ENCODE peak calls at places on chromosomes 16 and 17, in eight cellular contexts. S is heart right ventricle; C is cardiac septum; D is fibroblast of mammary gland; O is stimulated activated CD8-positive, alpha-beta memory T cell treated with anti-CD3 and anti-CD28 coated beads, Interleukin-15, amount 100 ng/mL, for 48 hours; V is PC-3; N is left cardiac atrium; H is T-helper 2 cell. P is an unnamed sample.

GRCh38 chr17:37682007-37682406 is 38.8 kb upstream of the DDX52 start:
- DNase-seq in S (no peak), H (no peak), N (no peak), V (no peak), C (no peak), O (no peak), D (no peak), P (no peak)

GRCh38 chr17:12730931-12731521 is 58.3 kb upstream of the ARHGAP44 start:
- DNase-seq in N (peak), S (peak), V (peak), C (peak), D (peak), H (no peak), O (no peak), P (no peak)

GRCh38 chr16:19400709-19401108 is 17.0 kb upstream of the TMC5 start:
- DNase-seq in H (no peak), D (peak), V (no peak), N (no peak), C (no peak), S (no peak), O (no peak), P (no peak)

GRCh38 chr17:80586464-80587228 is 42.0 kb downstream of the RPTOR start:
- DNase-seq in C (no peak), D (no peak), S (no peak), N (no peak), H (no peak), O (no peak), V (no peak), P (peak)

GRCh38 chr17:61469949-61470348 is 17.7 kb downstream of the TBX4 start:
- DNase-seq in N (no peak), O (no peak), D (no peak), V (no peak), H (no peak), C (peak), S (no peak), P (no peak)

GRCh38 chr16:49663081-49664057 is 192.5 kb downstream of the ZNF423 start:
- DNase-seq in S (peak), D (no peak), H (no peak), C (no peak), V (no peak), N (peak), O (no peak), P (peak)

GRCh38 chr16:3007059-3007956 is 5.4 kb upstream of the CLDN9 start:
- DNase-seq in H (no peak), O (no peak), V (no peak), S (no peak), D (no peak), C (no peak), N (no peak), P (no peak)

GRCh38 chr17:45144199-45145034 is 3.9 kb upstream of the HEXIM1 start:
- DNase-seq in N (peak), C (peak), H (no peak), D (no peak), O (no peak), V (no peak), S (peak), P (no peak)

GRCh38 chr16:3458852-3459361 is 15.4 kb downstream of the NAA60 start:
- DNase-seq in H (peak), C (no peak), V (peak), D (peak), S (no peak), N (no peak), O (no peak), P (no peak)

GRCh38 chr16:4613636-4614570 is 785 bp downstream of the UBALD1 start:
- DNase-seq in S (peak), V (peak), C (no peak), O (no peak), D (peak), H (peak), N (no peak), P (no peak)

GRCh38 chr17:48561894-48562810 is 16.0 kb downstream of the HOXB4 start:
- DNase-seq in O (no peak), V (peak), D (no peak), H (peak), S (no peak), N (no peak), C (no peak), P (no peak)

GRCh38 chr17:47368262-47368661 is 44.5 kb downstream of the EFCAB13 start:
- DNase-seq in N (no peak), D (no peak), H (no peak), O (no peak), S (no peak), C (no peak), V (peak), P (no peak)

GRCh38 chr17:11446316-11446715 is 152.0 kb upstream of the DNAH9 start:
- DNase-seq in C (no peak), O (no peak), D (no peak), V (no peak), H (no peak), N (no peak), S (no peak), P (no peak)

GRCh38 chr16:76386784-76387183 is 109.6 kb downstream of the CNTNAP4 start:
- DNase-seq in N (no peak), S (no peak), D (peak), H (no peak), C (no peak), V (peak), O (no peak), P (no peak)

GRCh38 chr17:82263641-82264040 is 9.9 kb downstream of the CSNK1D start:
- DNase-seq in S (no peak), H (no peak), D (no peak), C (no peak), N (no peak), O (no peak), V (no peak), P (no peak)

GRCh38 chr16:4212207-4212933 is 29.5 kb downstream of the SRL start:
- DNase-seq in S (peak), N (peak), V (no peak), O (no peak), H (no peak), D (no peak), C (peak), P (no peak)

GRCh38 chr16:69839798-69840409 is 77.8 kb downstream of the WWP2 start:
- DNase-seq in V (no peak), O (no peak), S (peak), C (no peak), D (no peak), N (peak), H (no peak), P (peak)

GRCh38 chr17:75976175-75976848 is 2.7 kb downstream of the ACOX1 start:
- DNase-seq in C (no peak), H (no peak), V (no peak), O (no peak), S (no peak), N (no peak), D (peak), P (no peak)

GRCh38 chr17:7577327-7578199 is 1.9 kb upstream of the CD68 start:
- DNase-seq in D (no peak), C (no peak), O (no peak), V (no peak), S (no peak), H (no peak), N (no peak), P (no peak)

GRCh38 chr17:56289321-56289720 is 136.0 kb downstream of the ANKFN1 start:
- DNase-seq in N (no peak), V (no peak), C (no peak), S (no peak), H (no peak), O (no peak), D (no peak), P (no peak)

GRCh38 chr17:82937411-82938371 is 97.9 kb upstream of the ZNF750 start:
- DNase-seq in C (peak), D (no peak), V (no peak), N (peak), O (no peak), H (no peak), S (peak), P (no peak)

P was measured in NCI-H1092.